ENCODE peak calls at places on chromosomes 2 and 18, in ten cellular contexts. P is AG10803, Z is fibroblast of lung, B is kidney, Y is PC-9, M is right lobe of liver, E is transverse colon, S is heart left ventricle, L is GM23338, C is spleen. V is an unnamed sample.

GRCh38 chr2:30569991-30570390 is 122.9 kb downstream of the LCLAT1 start:
- DNase-seq in C (no peak), L (no peak), M (no peak), P (peak; percentile 38), S (no peak), Y (no peak), B (no peak), Z (peak; percentile 51), E (no peak), V (no peak)

GRCh38 chr2:181123798-181124217 is 143.4 kb downstream of the UBE2E3 start:
- DNase-seq in Z (peak; percentile 50), Y (no peak), B (no peak), E (peak; percentile 17), L (peak; percentile 14), C (no peak), S (no peak), M (no peak), P (no peak), V (peak; percentile 88)

GRCh38 chr2:7026740-7027139 is 109.5 kb downstream of the RNF144A start:
- DNase-seq in C (peak; percentile 78), Y (no peak), B (peak; percentile 77), M (no peak), S (no peak), E (no peak), L (no peak), Z (no peak), P (no peak), V (no peak)

GRCh38 chr2:171485116-171485515 is 37.2 kb upstream of the CYBRD1 start:
- DNase-seq in C (no peak), S (no peak), M (no peak), Z (peak; percentile 9), Y (no peak), P (no peak), L (no peak), E (no peak), B (no peak), V (no peak)

GRCh38 chr2:24972315-24972958 is 682 bp upstream of the DNAJC27 start:
- DNase-seq in B (no peak), L (peak; percentile 48), M (no peak), P (peak; percentile 24), Z (peak; percentile 36), C (peak; percentile 81), E (peak; percentile 42), Y (peak; percentile 27), S (no peak), V (no peak)

GRCh38 chr2:143426296-143426695 is 297.1 kb downstream of the ARHGAP15 start:
- DNase-seq in S (no peak), C (no peak), P (peak; percentile 80), E (no peak), Z (peak; percentile 94), B (no peak), Y (no peak), L (no peak), M (no peak), V (no peak)

GRCh38 chr2:143467011-143467410 is 337.8 kb downstream of the ARHGAP15 start:
- DNase-seq in L (no peak), P (no peak), Y (no peak), B (no peak), S (no peak), C (no peak), E (no peak), M (no peak), Z (no peak), V (no peak)

GRCh38 chr18:28412521-28412920 is 235.6 kb upstream of the CDH2 start:
- DNase-seq in M (no peak), C (no peak), E (no peak), Y (no peak), P (peak; percentile 74), S (no peak), L (no peak), Z (peak; percentile 60), B (no peak), V (no peak)

GRCh38 chr2:241822264-241822623 is 13.3 kb downstream of the NEU4 start:
- DNase-seq in E (no peak), L (no peak), M (no peak), B (peak; percentile 31), Z (no peak), P (no peak), S (no peak), C (no peak), Y (no peak), V (no peak)

GRCh38 chr2:84891355-84892010 is 10.6 kb upstream of the TRABD2A start:
- DNase-seq in Y (no peak), M (peak; percentile 57), S (no peak), L (no peak), B (no peak), C (no peak), P (no peak), E (no peak), Z (no peak), V (no peak)

GRCh38 chr2:96374211-96374951 is 38.8 kb downstream of the NCAPH start:
- DNase-seq in M (no peak), E (peak; percentile 36), P (no peak), B (no peak), C (no peak), S (no peak), L (no peak), Y (no peak), Z (peak; percentile 28), V (no peak)

GRCh38 chr2:201664334-201664733 is 21.0 kb upstream of the TMEM237 start:
- DNase-seq in Z (no peak), Y (no peak), B (no peak), E (no peak), L (peak; percentile 21), M (no peak), S (no peak), C (no peak), P (no peak), V (no peak)

GRCh38 chr18:72768681-72769229 is 99.0 kb downstream of the NETO1 start:
- DNase-seq in P (no peak), M (no peak), Y (no peak), C (no peak), L (peak; percentile 8), S (no peak), E (no peak), Z (no peak), B (no peak), V (no peak)

GRCh38 chr2:199603748-199604291 is 146.1 kb upstream of the SATB2 start:
- DNase-seq in Z (peak; percentile 42), E (no peak), Y (no peak), P (no peak), B (no peak), S (no peak), M (no peak), L (peak; percentile 61), C (no peak), V (no peak)

GRCh38 chr2:220277445-220277960 is 650.1 kb downstream of the SLC4A3 start:
- DNase-seq in C (no peak), M (peak; percentile 85), L (no peak), S (no peak), Z (peak; percentile 97), E (no peak), Y (peak; percentile 21), B (no peak), P (peak; percentile 88), V (no peak)

GRCh38 chr2:179558010-179558911 is 293.6 kb upstream of the SESTD1 start:
- DNase-seq in B (no peak), P (no peak), C (no peak), M (peak; percentile 49), S (no peak), Y (no peak), Z (no peak), E (no peak), L (no peak), V (no peak)

DNA sequence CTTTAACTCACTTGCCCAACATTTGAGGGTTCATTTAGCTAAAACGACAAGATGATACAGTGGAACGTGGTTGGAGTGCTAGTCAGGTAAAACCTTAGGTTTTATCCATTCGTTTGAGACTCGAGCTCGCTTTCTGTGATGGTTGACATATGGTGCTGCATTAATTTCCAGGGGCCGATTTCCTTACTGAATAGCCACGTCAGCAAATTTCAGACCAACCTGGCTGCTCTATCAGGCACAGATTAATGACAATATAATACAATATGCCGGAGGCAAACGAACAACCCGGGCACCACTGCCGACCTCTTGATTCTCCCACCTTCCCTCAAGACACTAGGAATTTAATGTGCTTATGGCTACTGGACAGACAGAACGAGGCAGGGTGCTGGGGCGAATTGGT is 42.0 kb downstream of the NABP1 start:
- DNase-seq in C (no peak), M (no peak), B (no peak), P (no peak), E (no peak), L (no peak), Y (no peak), Z (no peak), S (no peak), V (no peak)
- H3K4me3 ChIP-seq in C (no peak overlapping the region), M (no peak overlapping the region), B (no peak overlapping the region), P (no peak overlapping the region), E (no peak overlapping the region), L (no peak overlapping the region), Y (no peak overlapping the region), Z (no peak overlapping the region), S (no peak overlapping the region), V (no peak overlapping the region)

DNA sequence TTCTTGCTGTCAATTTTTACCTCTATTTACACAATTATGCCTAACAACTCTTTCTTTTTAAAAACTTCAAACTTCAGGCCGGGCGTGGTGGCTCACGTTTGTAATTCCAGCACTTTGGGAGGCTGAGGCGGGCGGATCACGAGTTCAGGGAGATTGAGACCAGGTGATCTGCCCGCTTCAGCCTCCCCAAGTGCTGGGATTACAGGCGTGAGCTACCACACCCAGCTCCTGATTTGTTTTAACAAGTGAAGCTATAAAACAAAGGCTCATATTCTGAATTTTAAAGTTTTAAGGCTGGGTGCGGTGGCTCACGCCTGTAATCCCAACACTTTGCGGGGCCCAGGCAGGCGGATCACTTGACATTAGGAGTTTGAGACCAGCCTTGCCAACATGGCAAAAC is 15.5 kb downstream of the PTPN2 start:
- DNase-seq in B (no peak), Z (no peak), C (no peak), L (no peak), M (no peak), S (no peak), E (peak; percentile 56), Y (no peak), P (no peak), V (no peak)
- TF ChIP-seq CTCF in B (no peak), Z (no peak), C (no peak), L (no peak), M (no peak), S (no peak), E (no peak), Y (no peak), P (no peak), V (no peak)

GRCh38 chr2:12335185-12335584 is 381.6 kb upstream of the TRIB2 start:
- DNase-seq in Z (no peak), M (no peak), Y (no peak), E (no peak), P (no peak), B (no peak), S (no peak), L (no peak), C (no peak), V (no peak)
- H3K4me3 ChIP-seq in Z (no peak overlapping the region), M (no peak overlapping the region), Y (no peak overlapping the region), E (no peak overlapping the region), P (no peak overlapping the region), B (no peak overlapping the region), S (no peak overlapping the region), L (no peak overlapping the region), C (no peak overlapping the region), V (no peak overlapping the region)

GRCh38 chr18:66872277-66872676 is 268.4 kb upstream of the CDH19 start:
- DNase-seq in B (no peak), P (no peak), C (no peak), Y (no peak), M (no peak), E (no peak), L (peak; percentile 16), Z (peak; percentile 19), S (no peak), V (no peak)
- TF ChIP-seq CTCF in B (no peak), P (no peak), C (no peak), Y (peak; percentile 47), M (peak; percentile 21), E (no peak), L (peak; percentile 38), Z (no peak), S (peak; percentile 14), V (no peak)

GRCh38 chr2:48569433-48569832 is 39.5 kb downstream of the STON1 start:
- DNase-seq in Y (no peak), P (no peak), L (no peak), S (no peak), E (no peak), Z (peak; percentile 55), C (no peak), B (no peak), M (no peak), V (no peak)
- H3K4me3 ChIP-seq in Y (no peak overlapping the region), P (no peak overlapping the region), L (no peak overlapping the region), S (no peak overlapping the region), E (no peak overlapping the region), Z (no peak overlapping the region), C (no peak overlapping the region), B (no peak overlapping the region), M (no peak overlapping the region), V (no peak overlapping the region)